ENCODE peak calls at places on chromosomes 12 and 14, in nine cellular contexts. E, Z, P, L, Q, V, K, I and T are unnamed samples.

GRCh38 chr12:104758771-104759170 is 199.3 kb downstream of the SLC41A2 start:
- DNase-seq in E (no peak), Z (no peak), P (no peak), L (no peak), Q (no peak), V (no peak), K (no peak), I (no peak), T (no peak)

GRCh38 chr14:69238883-69239282 is 21.1 kb upstream of the GALNT16 start:
- DNase-seq in E (no peak), Z (no peak), P (no peak), L (no peak), Q (no peak), V (no peak), K (no peak), I (no peak), T (no peak)

GRCh38 chr14:28756896-28757570 is 9.6 kb upstream of the FOXG1 start:
- DNase-seq in E (no peak), Z (no peak), P (no peak), L (no peak), Q (peak; percentile 32), V (no peak), K (peak; percentile 2), I (no peak), T (no peak)

GRCh38 chr14:70186826-70187483 is 1.8 kb downstream of the SLC8A3 start:
- DNase-seq in E (no peak), Z (no peak), P (no peak), L (no peak), Q (no peak), V (peak; percentile 73), K (no peak), I (no peak), T (no peak)

GRCh38 chr14:59847711-59848110 is 22.9 kb downstream of the RTN1 start:
- DNase-seq in E (no peak), Z (no peak), P (no peak), L (no peak), Q (no peak), V (no peak), K (no peak), I (no peak), T (no peak)

GRCh38 chr14:63436286-63437098 is 106.7 kb downstream of the PPP2R5E start:
- DNase-seq in E (no peak), Z (no peak), P (no peak), L (no peak), Q (no peak), V (no peak), K (no peak), I (no peak), T (no peak)

GRCh38 chr14:21846227-21846885 is 172.7 kb upstream of the OR4E1 start:
- DNase-seq in E (peak; percentile 49), Z (peak; percentile 50), P (no peak), L (peak; percentile 60), Q (peak; percentile 25), V (no peak), K (no peak), I (no peak), T (no peak)

GRCh38 chr12:60201891-60202290 is 606.1 kb downstream of the SLC16A7 start:
- DNase-seq in E (no peak), Z (no peak), P (no peak), L (no peak), Q (no peak), V (no peak), K (no peak), I (no peak), T (no peak)

GRCh38 chr12:67671892-67672291 is 23.3 kb downstream of the DYRK2 start:
- DNase-seq in E (no peak), Z (no peak), P (no peak), L (no peak), Q (no peak), V (no peak), K (no peak), I (no peak), T (no peak)

GRCh38 chr12:27823038-27823437 is 43.0 kb upstream of the MANSC4 start:
- DNase-seq in E (no peak), Z (no peak), P (no peak), L (no peak), Q (no peak), V (no peak), K (no peak), I (no peak), T (no peak)

GRCh38 chr12:104877107-104877705 is 80.9 kb downstream of the SLC41A2 start:
- DNase-seq in E (peak; percentile 14), Z (peak; percentile 4), P (no peak), L (peak; percentile 11), Q (peak; percentile 15), V (no peak), K (peak; percentile 9), I (peak; percentile 2), T (peak; percentile 1)

GRCh38 chr14:37090026-37090425 is 82.4 kb downstream of the SLC25A21 start:
- DNase-seq in E (no peak), Z (no peak), P (no peak), L (no peak), Q (no peak), V (no peak), K (no peak), I (no peak), T (no peak)

GRCh38 chr14:72608391-72609204 is 285.3 kb downstream of the DPF3 start:
- DNase-seq in E (no peak), Z (no peak), P (no peak), L (no peak), Q (peak; percentile 91), V (peak; percentile 27), K (peak; percentile 88), I (no peak), T (peak; percentile 28)

GRCh38 chr12:111454716-111455447 is 49.2 kb downstream of the SH2B3 start:
- DNase-seq in E (no peak), Z (no peak), P (no peak), L (no peak), Q (no peak), V (peak; percentile 29), K (no peak), I (no peak), T (no peak)

GRCh38 chr14:102659797-102660196 is 67.3 kb downstream of the RCOR1 start:
- DNase-seq in E (no peak), Z (no peak), P (no peak), L (no peak), Q (peak; percentile 65), V (no peak), K (no peak), I (no peak), T (no peak)